ENCODE peak calls at places on chromosomes 3 and 15, in ten cellular contexts. T, X, C, P, I, E, V, K, O and M are unnamed samples.

GRCh38 chr15:64521726-64522164 is 61.4 kb downstream of the ZNF609 start:
- DNase-seq in I (peak), E (peak), P (peak), K (peak), C (no peak), O (no peak), T (no peak), X (no peak), V (peak), M (no peak)

GRCh38 chr3:194828126-194828525 is 142.4 kb downstream of the FAM43A start:
- DNase-seq in P (no peak), V (no peak), E (no peak), T (no peak), C (no peak), I (no peak), O (no peak), K (no peak), X (no peak), M (no peak)

GRCh38 chr3:155995525-155996370 is 124.6 kb upstream of the KCNAB1 start:
- DNase-seq in O (no peak), T (no peak), I (peak), P (no peak), K (peak), E (no peak), V (peak), X (no peak), C (no peak), M (no peak)

GRCh38 chr15:98647026-98647773 is 1.1 kb upstream of the IGF1R start:
- DNase-seq in T (peak), P (peak), X (peak), I (peak), V (peak), O (peak), C (peak), K (peak), E (peak), M (peak)

GRCh38 chr15:28977377-28978010 is 91.7 kb downstream of the APBA2 start:
- DNase-seq in C (no peak), O (peak), X (no peak), T (no peak), I (peak), E (no peak), V (no peak), P (no peak), K (no peak), M (no peak)

GRCh38 chr15:73941871-73942635 is 15.8 kb downstream of the LOXL1 start:
- DNase-seq in O (no peak), E (no peak), C (no peak), P (peak), I (no peak), X (peak), K (no peak), T (no peak), V (no peak), M (no peak)

GRCh38 chr3:151875759-151876158 is 2.3 kb downstream of the SUCNR1 start:
- DNase-seq in O (no peak), P (no peak), X (no peak), I (no peak), V (no peak), E (no peak), K (no peak), T (peak), C (no peak), M (no peak)

GRCh38 chr15:40918146-40918798 is 10.9 kb upstream of the DLL4 start:
- DNase-seq in X (no peak), T (peak), E (no peak), O (no peak), V (no peak), P (no peak), I (no peak), C (no peak), K (no peak), M (no peak)

GRCh38 chr3:189389346-189389745 is 217.6 kb downstream of the TPRG1 start:
- DNase-seq in I (no peak), P (no peak), X (no peak), E (no peak), O (no peak), K (no peak), T (no peak), C (no peak), V (no peak), M (no peak)

GRCh38 chr3:20073683-20074082 is 33.4 kb downstream of the KAT2B start:
- DNase-seq in T (no peak), O (no peak), E (no peak), P (no peak), C (no peak), V (no peak), I (no peak), K (no peak), X (no peak), M (no peak)

GRCh38 chr3:156151824-156152428 is 31.5 kb downstream of the KCNAB1 start:
- DNase-seq in T (peak), I (peak), O (peak), C (peak), X (peak), E (peak), V (peak), K (peak), P (peak), M (peak)

DNA sequence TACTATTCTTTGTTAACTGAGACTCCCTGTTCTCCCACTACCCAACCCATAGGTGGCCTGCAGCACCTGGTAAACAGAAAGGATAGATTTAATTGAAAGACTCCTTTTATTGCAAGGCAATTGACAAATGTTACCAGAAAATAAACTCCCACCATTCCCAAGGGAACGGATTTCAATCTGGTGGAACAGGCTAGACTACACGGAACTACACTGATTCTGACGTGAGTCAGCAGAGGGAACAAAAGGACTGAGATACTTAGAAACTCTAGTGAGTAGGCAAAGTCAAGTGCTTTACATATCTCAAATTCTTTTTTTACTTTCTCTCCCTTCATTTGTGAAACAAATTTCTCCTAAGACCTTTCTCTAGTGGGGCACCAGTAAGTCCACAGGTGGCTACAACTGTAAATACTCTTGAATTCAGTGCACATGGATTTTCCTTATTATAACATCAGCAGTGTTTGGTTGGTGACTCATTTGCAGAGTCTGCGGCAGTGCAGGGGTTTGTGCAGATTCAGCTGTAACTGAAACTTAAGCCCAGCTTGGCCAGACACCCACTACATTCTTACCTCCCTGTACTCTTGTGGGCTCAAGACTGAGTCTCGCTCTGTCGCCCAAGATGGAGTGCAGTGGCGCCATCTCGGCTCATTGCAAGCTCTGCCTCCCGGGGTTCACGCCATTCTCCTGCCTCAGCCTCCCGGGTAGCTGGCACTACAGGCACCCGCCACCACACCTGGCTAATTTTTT is 34.3 kb upstream of the PLSCR2 start:
- DNase-seq in O (no peak), V (peak), E (no peak), C (peak), X (no peak), I (peak), P (no peak), T (peak), K (no peak), M (no peak)
- TF ChIP-seq CTCF in O (no peak), V (no peak), E (no peak), C (peak), X (no peak), I (no peak), P (no peak), T (no peak), K (peak), M (no peak)

GRCh38 chr3:46360904-46361303 is 7.0 kb downstream of the CCR2 start:
- DNase-seq in K (no peak), V (no peak), X (no peak), O (no peak), E (no peak), C (no peak), I (no peak), T (no peak), P (no peak), M (no peak)
- TF ChIP-seq EP300 in K (no peak), V (no peak), X (no peak), O (no peak), E (no peak), C (no peak), I (no peak), T (no peak), P (no peak), M (no peak)

GRCh38 chr3:121834734-121835709 is at the start of the genes EAF2 and IQCB1:
- DNase-seq in P (peak), X (peak), I (peak), C (peak), E (peak), K (peak), O (peak), T (peak), V (peak), M (peak)

GRCh38 chr3:121834079-121834730 is 655 bp downstream of the IQCB1 start:
- DNase-seq in P (no peak), C (peak), O (no peak), T (no peak), K (no peak), V (peak), X (peak), I (peak), E (no peak), M (no peak)

GRCh38 chr3:121839962-121840361 is 5.0 kb downstream of the EAF2 start:
- DNase-seq in C (no peak), P (no peak), V (no peak), K (no peak), T (no peak), I (no peak), O (no peak), E (no peak), X (no peak), M (no peak)

DNA sequence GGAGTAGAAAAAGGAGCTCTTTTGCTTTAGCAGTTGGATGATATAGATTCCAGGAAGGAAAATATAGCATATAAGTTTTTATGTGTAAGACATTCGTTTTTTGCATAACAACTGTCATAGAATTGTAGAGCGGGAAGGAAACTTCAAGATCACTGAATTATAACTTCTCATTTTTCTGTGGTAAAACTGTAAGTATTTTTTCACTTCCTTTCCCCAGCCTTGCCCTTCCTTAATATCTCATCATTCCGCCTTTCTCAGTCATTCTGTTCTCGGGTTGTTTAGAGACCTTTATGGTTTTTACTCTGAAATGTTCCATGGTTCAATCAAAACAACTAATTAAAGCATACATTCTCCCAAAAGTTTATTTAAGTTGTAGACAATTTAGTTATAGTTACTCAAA is 1.1 kb downstream of the EAF2 start:
- DNase-seq in O (no peak), K (no peak), C (no peak), I (no peak), V (no peak), P (no peak), T (no peak), E (no peak), X (no peak), M (no peak)
- TF ChIP-seq CTCF in O (no peak), K (no peak), C (no peak), I (no peak), V (no peak), P (no peak), T (no peak), E (no peak), X (no peak), M (no peak)

GRCh38 chr3:116444099-116444700 is 1.1 kb downstream of the LSAMP start:
- DNase-seq in O (no peak), V (no peak), T (no peak), C (no peak), P (no peak), I (no peak), E (no peak), X (no peak), K (no peak), M (no peak)
- TF ChIP-seq EP300 in O (no peak), V (no peak), T (no peak), C (no peak), P (no peak), I (no peak), E (no peak), X (no peak), K (no peak), M (no peak)

GRCh38 chr3:179542375-179542774 is 20.4 kb upstream of the ACTL6A start:
- DNase-seq in K (no peak), T (no peak), P (no peak), O (no peak), X (no peak), I (no peak), C (no peak), V (no peak), E (no peak), M (no peak)

GRCh38 chr3:179541596-179541995 is 21.1 kb upstream of the ACTL6A start:
- DNase-seq in O (no peak), P (no peak), E (no peak), I (no peak), C (no peak), T (no peak), X (no peak), V (no peak), K (no peak), M (no peak)

GRCh38 chr3:179546814-179547241 is 15.9 kb upstream of the ACTL6A start:
- DNase-seq in C (no peak), P (no peak), I (no peak), E (peak), X (no peak), T (no peak), K (no peak), V (peak), O (no peak), M (no peak)

GRCh38 chr3:179544981-179545645 is 17.6 kb upstream of the ACTL6A start:
- DNase-seq in I (no peak), T (no peak), V (no peak), C (no peak), P (no peak), E (no peak), O (no peak), K (no peak), X (no peak), M (no peak)

GRCh38 chr3:179541094-179541493 is 21.6 kb upstream of the ACTL6A start:
- DNase-seq in O (peak), T (peak), V (no peak), I (no peak), E (no peak), K (no peak), X (no peak), P (no peak), C (no peak), M (no peak)
- TF ChIP-seq CTCF in O (no peak), T (no peak), V (no peak), I (no peak), E (no peak), K (no peak), X (no peak), P (no peak), C (no peak), M (no peak)

DNA sequence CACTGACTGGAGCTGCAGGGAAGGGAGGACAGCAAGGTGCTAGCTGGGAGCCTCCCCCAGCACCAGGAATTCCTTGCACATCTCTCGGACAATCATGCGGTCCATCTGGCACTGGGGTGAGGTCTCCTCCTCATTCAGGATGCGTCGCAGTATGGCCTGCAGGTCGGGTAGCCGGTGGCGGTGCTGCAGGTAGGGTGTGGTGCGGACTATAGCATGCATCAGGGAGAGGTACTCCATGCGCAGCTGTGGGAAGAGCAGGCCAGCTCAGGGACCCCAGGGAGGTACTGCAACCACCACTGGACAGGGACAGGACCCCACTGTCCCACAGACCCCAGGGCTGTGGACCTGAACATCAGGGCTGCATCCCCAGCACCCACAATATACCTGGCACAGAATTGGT is 11.2 kb downstream of the NCKIPSD start:
- DNase-seq in X (no peak), P (no peak), E (no peak), I (no peak), T (no peak), V (no peak), K (no peak), O (no peak), C (no peak), M (no peak)
- TF ChIP-seq EP300 in X (no peak), P (no peak), E (no peak), I (no peak), T (no peak), V (no peak), K (no peak), O (no peak), C (no peak), M (no peak)

GRCh38 chr15:93515256-93516044 is 426.4 kb upstream of the RGMA start:
- DNase-seq in O (no peak), E (no peak), C (no peak), T (no peak), V (no peak), X (no peak), K (no peak), P (peak), I (no peak), M (no peak)
- TF ChIP-seq CTCF in O (no peak), E (no peak), C (no peak), T (no peak), V (no peak), X (no peak), K (no peak), P (no peak), I (no peak), M (no peak)

GRCh38 chr15:59439571-59439970 is 1.6 kb downstream of the FAM81A start:
- DNase-seq in V (no peak), P (no peak), T (no peak), C (no peak), K (no peak), E (no peak), O (peak), X (no peak), I (no peak), M (no peak)
- TF ChIP-seq EP300 in V (no peak), P (no peak), T (no peak), C (no peak), K (no peak), E (no peak), O (no peak), X (no peak), I (no peak), M (no peak)

GRCh38 chr3:51311055-51311454 is 74.0 kb upstream of the MANF start:
- DNase-seq in X (no peak), O (no peak), C (no peak), V (peak), I (peak), K (peak), E (no peak), T (no peak), P (no peak), M (no peak)
- TF ChIP-seq CTCF in X (no peak), O (peak), C (peak), V (peak), I (peak), K (peak), E (peak), T (no peak), P (no peak), M (no peak)

GRCh38 chr15:81914734-81915234 is 131.0 kb downstream of the MEX3B start:
- DNase-seq in T (no peak), K (peak), V (no peak), C (no peak), X (no peak), O (no peak), I (no peak), E (no peak), P (no peak), M (no peak)
- TF ChIP-seq EP300 in T (no peak), K (no peak), V (no peak), C (no peak), X (no peak), O (no peak), I (no peak), E (no peak), P (no peak), M (no peak)